ENCODE peak calls at places on chromosomes 11 and 22, in four cellular contexts. C is A549, A is IMR-90, X is spleen. B is an unnamed sample.

GRCh38 chr11:5767056-5767455 is 13.0 kb downstream of the OR52N4 start:
- DNase-seq in C (no peak), A (no peak), X (no peak), B (no peak)

GRCh38 chr22:46410291-46410808 is 74.8 kb downstream of the TRMU start:
- DNase-seq in C (no peak), A (no peak), X (no peak), B (no peak)

GRCh38 chr22:38049812-38050619 is 7.2 kb upstream of the PICK1 start:
- DNase-seq in C (no peak), A (no peak), X (no peak), B (no peak)

GRCh38 chr11:2769779-2770555 is 70.2 kb upstream of the KCNQ1OT1 start:
- DNase-seq in C (no peak), A (no peak), X (peak; percentile 49), B (no peak)

GRCh38 chr11:121328967-121329653 is 36.5 kb downstream of the SC5D start:
- DNase-seq in C (no peak), A (no peak), X (no peak), B (no peak)

GRCh38 chr11:74033046-74033445 is 24.2 kb upstream of the UCP3 start:
- DNase-seq in C (no peak), A (no peak), X (no peak), B (no peak)

GRCh38 chr11:75547617-75548054 is 14.4 kb upstream of the SERPINH1 start:
- DNase-seq in C (peak; percentile 89), A (peak; percentile 65), X (no peak), B (no peak)

GRCh38 chr11:69125861-69126260 is 29.9 kb upstream of the SMIM38 start:
- DNase-seq in C (no peak), A (no peak), X (peak; percentile 45), B (no peak)

GRCh38 chr11:120306519-120307242 is 18.4 kb upstream of the TLCD5 start:
- DNase-seq in C (peak; percentile 31), A (peak; percentile 91), X (no peak), B (no peak)

GRCh38 chr11:12799373-12799835 is 125.2 kb downstream of the TEAD1 start:
- DNase-seq in C (no peak), A (no peak), X (no peak), B (no peak)

GRCh38 chr11:100328626-100329340 is 358.3 kb upstream of the ARHGAP42 start:
- DNase-seq in C (no peak), A (peak; percentile 7), X (no peak), B (no peak)

GRCh38 chr22:37162221-37163095 is 12.7 kb upstream of the IL2RB start:
- DNase-seq in C (no peak), A (no peak), X (peak; percentile 82), B (peak; percentile 89)

GRCh38 chr22:46942816-46943783 is 180.7 kb downstream of the TBC1D22A start:
- DNase-seq in C (no peak), A (no peak), X (peak; percentile 83), B (no peak)

GRCh38 chr11:59423835-59424234 is 2.4 kb downstream of the OR5A2 start:
- DNase-seq in C (no peak), A (no peak), X (no peak), B (no peak)

GRCh38 chr22:49686495-49687219 is 141.0 kb downstream of the BRD1 start:
- DNase-seq in C (no peak), A (no peak), X (peak; percentile 56), B (no peak)

GRCh38 chr22:17579535-17579981 is 16.3 kb downstream of the SLC25A18 start:
- DNase-seq in C (no peak), A (no peak), X (no peak), B (no peak)

GRCh38 chr11:28417601-28418323 is 309.6 kb downstream of the METTL15 start:
- DNase-seq in C (no peak), A (peak; percentile 17), X (no peak), B (no peak)
- H3K4me3 ChIP-seq in C (no peak overlapping the region), A (no peak overlapping the region), X (no peak overlapping the region), B (no peak overlapping the region)

GRCh38 chr22:30492144-30492543 is 13.4 kb downstream of the SEC14L4 start:
- DNase-seq in C (no peak), A (no peak), X (no peak), B (no peak)

GRCh38 chr22:30491381-30491780 is 14.1 kb downstream of the SEC14L4 start:
- DNase-seq in C (no peak), A (no peak), X (no peak), B (no peak)

GRCh38 chr22:30486661-30487115 is 14.9 kb upstream of the SEC14L3 start:
- DNase-seq in C (peak; percentile 24), A (no peak), X (no peak), B (no peak)

GRCh38 chr22:30488121-30488520 is 16.3 kb upstream of the SEC14L3 start:
- DNase-seq in C (no peak), A (no peak), X (no peak), B (no peak)

GRCh38 chr22:30490399-30490798 is 15.1 kb downstream of the SEC14L4 start:
- DNase-seq in C (no peak), A (no peak), X (no peak), B (no peak)
- TF ChIP-seq CTCF in C (no peak), A (peak; percentile 19), X (no peak), B (peak; percentile 19)

GRCh38 chr11:126739499-126740145 is 260.9 kb downstream of the KIRREL3 start:
- DNase-seq in C (no peak), A (peak; percentile 38), X (no peak), B (no peak)

GRCh38 chr11:126733685-126734084 is 266.9 kb downstream of the KIRREL3 start:
- DNase-seq in C (no peak), A (peak; percentile 25), X (no peak), B (no peak)

GRCh38 chr11:126734752-126735151 is 265.8 kb downstream of the KIRREL3 start:
- DNase-seq in C (no peak), A (no peak), X (no peak), B (no peak)

GRCh38 chr11:126738632-126739031 is 261.9 kb downstream of the KIRREL3 start:
- DNase-seq in C (no peak), A (no peak), X (no peak), B (no peak)

GRCh38 chr11:126736682-126737404 is 263.7 kb downstream of the KIRREL3 start:
- DNase-seq in C (no peak), A (no peak), X (no peak), B (no peak)
- H3K4me3 ChIP-seq in C (no peak overlapping the region), A (no peak overlapping the region), X (no peak overlapping the region), B (no peak overlapping the region)

DNA sequence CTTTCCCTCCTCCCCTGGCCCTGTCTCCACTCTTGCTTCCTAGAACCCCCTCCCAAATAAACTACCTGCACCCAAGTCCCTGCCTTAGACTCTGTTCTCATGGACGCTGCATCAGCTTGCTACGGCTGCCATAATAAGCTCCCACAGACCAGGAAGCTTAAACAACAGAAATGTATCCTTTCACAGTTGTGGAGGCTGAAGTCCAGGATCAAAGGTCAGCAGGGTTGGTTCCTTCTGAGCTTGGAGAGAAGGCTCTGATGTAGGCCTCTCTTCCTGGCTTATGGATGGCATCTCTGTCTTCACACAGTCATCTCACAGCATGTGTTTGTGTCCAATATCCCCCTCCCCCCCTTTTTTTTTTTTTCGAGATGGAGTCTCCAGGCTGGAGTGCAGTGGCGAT is 23.4 kb downstream of the CBX7 start:
- DNase-seq in C (no peak), A (no peak), X (no peak), B (no peak)
- TF ChIP-seq CTCF in C (no peak), A (no peak), X (no peak), B (no peak)

GRCh38 chr22:35523167-35523928 is 17.3 kb upstream of the RASD2 start:
- DNase-seq in C (no peak), A (no peak), X (no peak), B (no peak)
- H3K4me3 ChIP-seq in C (no peak overlapping the region), A (no peak overlapping the region), X (no peak overlapping the region), B (no peak overlapping the region)

DNA sequence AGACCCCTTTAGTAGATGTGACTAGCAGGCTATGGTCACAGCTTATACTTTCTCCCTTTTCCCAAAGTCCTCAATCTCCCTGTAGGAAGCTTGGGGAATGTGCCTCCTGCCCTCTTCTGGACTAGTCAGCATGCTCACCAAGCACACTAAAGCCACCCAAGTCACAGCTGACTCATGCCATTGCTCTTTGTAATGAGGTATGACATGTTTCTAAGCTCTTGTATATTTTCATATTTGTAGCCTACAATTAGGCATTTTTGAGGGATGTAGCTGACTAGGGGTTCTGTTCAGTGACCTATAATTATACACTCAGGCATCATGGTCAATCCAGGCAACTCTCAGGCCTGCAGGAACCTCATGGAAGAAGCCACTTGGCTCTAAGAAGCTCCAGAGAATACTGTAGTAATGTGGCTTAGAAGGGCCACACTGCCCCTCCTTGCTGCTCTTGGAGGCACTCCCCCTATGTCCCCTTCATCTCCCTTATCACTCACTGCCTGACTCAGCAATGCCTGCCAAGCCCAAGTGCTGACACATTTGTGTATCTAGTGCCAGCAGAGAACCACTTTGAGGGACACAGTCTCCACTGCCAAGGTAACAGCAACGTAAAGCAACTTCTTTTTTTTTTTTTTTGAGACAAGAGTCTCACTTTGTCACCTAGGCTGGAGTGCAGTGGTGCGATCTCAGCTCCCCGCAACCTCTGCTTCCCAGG is 86.2 kb downstream of the RPL27A start:
- DNase-seq in C (no peak), A (peak; percentile 89), X (no peak), B (no peak)
- TF ChIP-seq CTCF in C (peak; percentile 24), A (peak; percentile 50), X (no peak), B (no peak)

GRCh38 chr11:104968856-104969776 is 742 bp upstream of the CASP4 start:
- DNase-seq in C (no peak), A (peak; percentile 34), X (peak; percentile 81), B (no peak)
- H3K4me3 ChIP-seq in C (peak overlapping the region; percentile 47), A (peak overlapping the region; percentile 87), X (peak overlapping the region; percentile 70), B (peak overlapping the region; percentile 58)

GRCh38 chr11:612961-613300 is 2.8 kb downstream of the IRF7 start:
- DNase-seq in C (no peak), A (no peak), X (no peak), B (no peak)

GRCh38 chr11:613369-613968 is 2.3 kb downstream of the IRF7 start:
- DNase-seq in C (peak; percentile 33), A (no peak), X (peak; percentile 93), B (peak; percentile 34)

GRCh38 chr11:614091-614582 is 1.6 kb downstream of the IRF7 start:
- DNase-seq in C (no peak), A (no peak), X (peak; percentile 84), B (no peak)

GRCh38 chr11:611001-611996 is 4.5 kb downstream of the IRF7 start:
- DNase-seq in C (no peak), A (no peak), X (no peak), B (no peak)

DNA sequence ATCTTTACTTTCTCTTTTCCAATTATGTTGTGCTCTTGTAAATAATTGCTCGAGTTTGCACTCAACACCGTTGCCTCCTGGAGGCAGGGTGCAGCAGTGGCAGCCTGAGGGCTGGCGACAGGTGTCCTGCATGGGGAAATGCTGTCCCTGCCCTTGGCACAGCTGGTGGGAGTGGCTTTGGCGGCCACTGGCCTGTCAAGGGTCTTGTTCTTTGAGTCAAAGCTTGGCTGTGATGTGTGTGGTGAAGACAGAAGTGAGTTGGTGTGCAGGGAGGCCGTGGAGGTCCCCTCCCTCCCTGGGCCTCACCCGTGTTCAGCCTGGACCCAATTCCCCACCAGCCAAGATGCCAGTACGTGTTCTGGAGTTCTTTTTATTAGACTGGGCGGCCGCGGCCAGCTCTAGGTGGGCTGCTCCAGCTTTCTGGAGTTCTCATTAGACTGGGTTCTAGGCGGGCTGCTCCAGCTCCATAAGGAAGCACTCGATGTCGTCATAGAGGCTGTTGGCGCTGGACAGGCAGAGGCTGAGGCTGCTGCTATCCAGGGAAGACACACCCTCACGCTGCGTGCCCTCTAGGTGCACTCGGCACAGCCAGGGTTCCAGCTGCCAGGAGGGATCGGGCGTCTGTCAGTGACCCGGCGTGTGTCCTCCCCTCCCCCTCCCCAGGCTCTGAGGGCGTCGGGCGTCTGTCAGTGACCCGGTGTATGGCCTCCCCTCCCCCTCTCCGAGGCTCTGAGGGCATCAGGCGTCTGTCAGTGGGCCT is 3.4 kb downstream of the IRF7 start:
- DNase-seq in C (peak; percentile 35), A (peak; percentile 22), X (no peak), B (no peak)
- TF ChIP-seq CTCF in C (no peak), A (peak; percentile 17), X (no peak), B (peak; percentile 30)

GRCh38 chr22:19853879-19854777 is 546 bp downstream of the GNB1L start:
- DNase-seq in C (no peak), A (no peak), X (peak; percentile 74), B (no peak)
- H3K4me3 ChIP-seq in C (peak overlapping the region; percentile 76), A (peak overlapping the region; percentile 85), X (peak overlapping the region; percentile 92), B (peak overlapping the region; percentile 99)